ENCODE peak calls at places on chromosomes 12 and 14, in five cellular contexts. One of them, this sample, is unnamed.

GRCh38 chr14:101914083-101914482 is 50.3 kb upstream of the DYNC1H1 start:
- DNase-seq in GM20000: no peak
- DNase-seq in CD4-positive, alpha-beta T cell: no peak
- DNase-seq in RWPE1: no peak
- DNase-seq in nephron progenitor cell: no peak
- DNase-seq in this sample: no peak

GRCh38 chr14:22886500-22887259 is 3.7 kb downstream of the REM2 start:
- DNase-seq in GM20000: peak; percentile 93
- DNase-seq in RWPE1: peak; percentile 77
- DNase-seq in nephron progenitor cell: peak; percentile 85
- DNase-seq in CD4-positive, alpha-beta T cell: peak; percentile 60
- DNase-seq in this sample: peak; percentile 42

GRCh38 chr14:88323520-88324199 is 591 bp upstream of the KCNK10 start:
- DNase-seq in nephron progenitor cell: peak; percentile 87
- DNase-seq in GM20000: peak; percentile 87
- DNase-seq in CD4-positive, alpha-beta T cell: no peak
- DNase-seq in RWPE1: no peak
- DNase-seq in this sample: peak; percentile 57

GRCh38 chr14:105168979-105169507 is 467 bp upstream of the JAG2 start:
- DNase-seq in nephron progenitor cell: peak; percentile 60
- DNase-seq in GM20000: no peak
- DNase-seq in RWPE1: no peak
- DNase-seq in CD4-positive, alpha-beta T cell: no peak
- DNase-seq in this sample: no peak

GRCh38 chr14:70882771-70883492 is 24.3 kb upstream of the PCNX1 start:
- DNase-seq in RWPE1: peak; percentile 59
- DNase-seq in GM20000: no peak
- DNase-seq in nephron progenitor cell: no peak
- DNase-seq in CD4-positive, alpha-beta T cell: no peak
- DNase-seq in this sample: no peak

GRCh38 chr12:93256258-93256969 is 121.3 kb upstream of the NUDT4 start:
- DNase-seq in GM20000: no peak
- DNase-seq in nephron progenitor cell: no peak
- DNase-seq in RWPE1: no peak
- DNase-seq in CD4-positive, alpha-beta T cell: no peak
- DNase-seq in this sample: no peak

GRCh38 chr12:132296063-132296462 is 33.3 kb downstream of the GALNT9 start:
- DNase-seq in CD4-positive, alpha-beta T cell: no peak
- DNase-seq in nephron progenitor cell: no peak
- DNase-seq in RWPE1: no peak
- DNase-seq in GM20000: no peak
- DNase-seq in this sample: no peak

GRCh38 chr12:132324173-132324572 is 5.2 kb downstream of the GALNT9 start:
- DNase-seq in CD4-positive, alpha-beta T cell: no peak
- DNase-seq in RWPE1: no peak
- DNase-seq in GM20000: no peak
- DNase-seq in nephron progenitor cell: no peak
- DNase-seq in this sample: no peak

GRCh38 chr14:103109789-103110415 is 13.4 kb upstream of the TNFAIP2 start:
- DNase-seq in nephron progenitor cell: peak; percentile 42
- DNase-seq in CD4-positive, alpha-beta T cell: no peak
- DNase-seq in RWPE1: no peak
- DNase-seq in GM20000: no peak
- DNase-seq in this sample: no peak

GRCh38 chr12:4911316-4911994 is 1.8 kb downstream of the KCNA1 start:
- DNase-seq in nephron progenitor cell: no peak
- DNase-seq in RWPE1: no peak
- DNase-seq in GM20000: no peak
- DNase-seq in CD4-positive, alpha-beta T cell: no peak
- DNase-seq in this sample: no peak

GRCh38 chr14:55964081-55964480 is 154.1 kb upstream of the PELI2 start:
- DNase-seq in CD4-positive, alpha-beta T cell: no peak
- DNase-seq in GM20000: no peak
- DNase-seq in RWPE1: no peak
- DNase-seq in nephron progenitor cell: no peak
- DNase-seq in this sample: no peak

GRCh38 chr14:61451491-61451890 is 130.1 kb downstream of the PRKCH start:
- DNase-seq in RWPE1: no peak
- DNase-seq in nephron progenitor cell: no peak
- DNase-seq in CD4-positive, alpha-beta T cell: no peak
- DNase-seq in GM20000: no peak
- DNase-seq in this sample: no peak

GRCh38 chr12:104672501-104673265 is 215.9 kb downstream of the CHST11 start:
- DNase-seq in RWPE1: peak; percentile 20
- DNase-seq in nephron progenitor cell: no peak
- DNase-seq in GM20000: no peak
- DNase-seq in CD4-positive, alpha-beta T cell: no peak
- DNase-seq in this sample: no peak

GRCh38 chr12:109739747-109740693 is 26.4 kb downstream of the FAM222A start:
- DNase-seq in nephron progenitor cell: peak; percentile 32
- DNase-seq in RWPE1: no peak
- DNase-seq in GM20000: no peak
- DNase-seq in CD4-positive, alpha-beta T cell: no peak
- DNase-seq in this sample: peak; percentile 9
- TF ChIP-seq CTCF in nephron progenitor cell: no peak
- TF ChIP-seq CTCF in RWPE1: no peak
- TF ChIP-seq CTCF in GM20000: no peak
- TF ChIP-seq CTCF in CD4-positive, alpha-beta T cell: no peak
- TF ChIP-seq CTCF in this sample: no peak

DNA sequence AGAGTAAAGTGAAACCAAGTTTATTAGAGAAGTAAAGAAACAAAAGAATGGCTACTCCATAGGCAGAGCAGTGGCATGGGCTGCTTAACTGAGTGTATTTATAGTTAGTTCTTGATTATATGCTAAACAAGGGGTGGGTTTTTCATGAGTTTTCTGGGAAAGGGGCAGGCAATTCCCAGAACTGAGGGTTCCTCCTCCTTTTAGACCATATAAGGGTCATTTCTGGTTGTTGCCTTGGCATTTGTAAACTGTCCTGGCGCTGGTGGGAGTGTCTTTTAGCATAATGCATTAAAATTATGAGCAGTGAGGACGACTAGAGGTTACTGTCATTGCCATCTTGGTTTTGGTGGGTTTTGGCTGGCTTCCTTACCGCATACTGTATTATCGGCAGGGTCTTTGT is 40.1 kb downstream of the CCDC60 start:
- DNase-seq in nephron progenitor cell: no peak
- DNase-seq in CD4-positive, alpha-beta T cell: no peak
- DNase-seq in RWPE1: no peak
- DNase-seq in GM20000: no peak
- DNase-seq in this sample: no peak
- TF ChIP-seq CTCF in nephron progenitor cell: no peak
- TF ChIP-seq CTCF in CD4-positive, alpha-beta T cell: no peak
- TF ChIP-seq CTCF in RWPE1: no peak
- TF ChIP-seq CTCF in GM20000: no peak
- TF ChIP-seq CTCF in this sample: no peak

DNA sequence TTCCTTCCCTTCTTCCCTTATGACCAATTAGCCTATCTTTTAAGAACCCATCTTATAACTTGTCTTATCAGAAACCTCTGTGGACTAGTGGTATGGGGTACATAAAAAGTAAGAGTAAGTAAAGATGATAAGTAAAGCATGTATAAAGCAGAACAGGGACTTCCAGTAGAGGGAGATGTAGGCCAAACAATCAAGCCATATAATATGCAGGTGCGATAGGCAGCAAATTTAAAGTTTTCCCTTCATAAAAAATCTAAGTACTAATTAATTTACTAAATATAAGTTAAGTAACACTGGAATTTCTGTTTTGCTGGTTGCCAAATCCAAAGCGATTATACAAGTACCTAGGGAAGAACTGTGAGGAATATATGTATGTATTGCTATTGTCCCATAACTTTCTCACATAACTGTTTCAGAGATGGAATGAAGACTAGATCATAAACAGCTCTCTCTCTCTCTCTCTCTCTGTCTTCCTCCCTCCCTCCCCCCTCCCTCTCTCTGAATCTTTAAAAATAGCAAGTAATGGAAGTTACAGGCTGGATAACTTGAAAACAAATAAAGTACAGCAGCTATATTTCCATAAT is 25.7 kb downstream of the METTL25 start:
- DNase-seq in CD4-positive, alpha-beta T cell: no peak
- DNase-seq in GM20000: no peak
- DNase-seq in nephron progenitor cell: no peak
- DNase-seq in RWPE1: peak; percentile 26
- DNase-seq in this sample: no peak
- TF ChIP-seq CTCF in CD4-positive, alpha-beta T cell: no peak
- TF ChIP-seq CTCF in GM20000: no peak
- TF ChIP-seq CTCF in nephron progenitor cell: no peak
- TF ChIP-seq CTCF in RWPE1: peak; percentile 34
- TF ChIP-seq CTCF in this sample: peak; percentile 29

GRCh38 chr12:91397866-91398532 is 215.4 kb upstream of the DCN start:
- DNase-seq in nephron progenitor cell: no peak
- DNase-seq in RWPE1: no peak
- DNase-seq in CD4-positive, alpha-beta T cell: no peak
- DNase-seq in GM20000: no peak
- DNase-seq in this sample: no peak

GRCh38 chr12:91394903-91395302 is 212.3 kb upstream of the DCN start:
- DNase-seq in RWPE1: no peak
- DNase-seq in GM20000: no peak
- DNase-seq in nephron progenitor cell: no peak
- DNase-seq in CD4-positive, alpha-beta T cell: no peak
- DNase-seq in this sample: no peak

GRCh38 chr12:91400249-91400648 is 217.6 kb upstream of the DCN start:
- DNase-seq in CD4-positive, alpha-beta T cell: no peak
- DNase-seq in RWPE1: no peak
- DNase-seq in nephron progenitor cell: no peak
- DNase-seq in GM20000: no peak
- DNase-seq in this sample: no peak

GRCh38 chr12:91396296-91396695 is 213.7 kb upstream of the DCN start:
- DNase-seq in GM20000: no peak
- DNase-seq in nephron progenitor cell: no peak
- DNase-seq in CD4-positive, alpha-beta T cell: no peak
- DNase-seq in RWPE1: no peak
- DNase-seq in this sample: no peak

GRCh38 chr12:91395628-91396027 is 213.0 kb upstream of the DCN start:
- DNase-seq in GM20000: no peak
- DNase-seq in RWPE1: no peak
- DNase-seq in CD4-positive, alpha-beta T cell: no peak
- DNase-seq in nephron progenitor cell: no peak
- DNase-seq in this sample: no peak
- TF ChIP-seq CTCF in GM20000: no peak
- TF ChIP-seq CTCF in RWPE1: no peak
- TF ChIP-seq CTCF in CD4-positive, alpha-beta T cell: no peak
- TF ChIP-seq CTCF in nephron progenitor cell: no peak
- TF ChIP-seq CTCF in this sample: no peak

DNA sequence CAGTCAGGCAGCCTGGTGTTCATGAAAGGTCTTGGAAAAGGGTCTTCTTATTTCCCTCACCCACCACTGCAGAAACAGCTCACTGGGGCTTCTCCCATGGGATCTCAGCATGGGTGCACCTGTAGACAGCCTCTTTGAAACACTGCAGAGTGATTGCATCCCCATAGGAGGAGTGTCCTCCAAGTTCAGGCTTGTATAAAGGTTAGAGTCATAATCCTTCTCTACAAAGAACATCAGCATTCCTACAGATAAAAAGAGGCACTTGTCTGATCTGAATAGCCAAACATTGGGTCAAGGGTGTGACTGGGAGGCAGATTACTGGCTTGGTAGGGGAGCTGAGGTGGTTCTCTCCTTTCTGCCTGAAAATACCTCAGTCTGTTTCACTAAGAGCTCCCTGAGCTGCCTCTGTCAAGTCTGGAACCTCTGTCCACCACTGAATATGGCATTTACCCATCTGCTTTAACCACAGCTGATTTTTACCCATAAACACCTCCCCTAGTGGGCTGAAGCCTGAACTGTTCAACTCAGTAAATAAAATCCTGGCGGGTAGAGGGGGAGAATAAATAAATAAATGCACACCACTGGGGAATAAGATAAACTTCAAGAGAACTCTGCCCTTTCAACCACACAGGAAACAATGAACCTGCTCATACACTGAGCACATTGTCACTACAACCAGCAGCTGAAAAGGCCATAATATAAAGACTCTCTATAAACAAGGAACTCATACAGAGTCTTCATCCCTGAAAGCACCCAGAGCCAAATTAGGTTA is 120.7 kb upstream of the SCAF11 start:
- DNase-seq in nephron progenitor cell: no peak
- DNase-seq in GM20000: no peak
- DNase-seq in RWPE1: no peak
- DNase-seq in CD4-positive, alpha-beta T cell: no peak
- DNase-seq in this sample: no peak
- TF ChIP-seq CTCF in nephron progenitor cell: no peak
- TF ChIP-seq CTCF in GM20000: no peak
- TF ChIP-seq CTCF in RWPE1: no peak
- TF ChIP-seq CTCF in CD4-positive, alpha-beta T cell: no peak
- TF ChIP-seq CTCF in this sample: no peak

DNA sequence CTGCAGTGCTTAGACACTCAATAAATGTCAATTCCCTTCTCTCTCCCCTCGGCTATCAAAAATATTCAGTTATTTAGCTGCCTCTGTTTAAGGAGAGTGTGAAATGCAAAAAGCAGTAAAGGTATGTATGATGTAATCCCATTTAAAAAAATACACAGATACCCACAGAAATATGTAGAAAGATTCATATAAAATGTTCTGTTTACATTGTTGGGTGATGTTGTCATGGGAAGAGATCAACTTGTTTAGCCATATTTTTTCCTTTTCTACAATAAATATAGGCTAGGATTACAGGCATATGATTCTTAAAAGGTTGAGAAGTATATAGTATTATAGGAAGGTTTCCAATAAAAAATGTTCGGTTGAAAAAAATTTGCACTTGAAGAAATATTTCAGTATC is 7.8 kb downstream of the PPP2R3C start:
- DNase-seq in RWPE1: no peak
- DNase-seq in GM20000: no peak
- DNase-seq in CD4-positive, alpha-beta T cell: no peak
- DNase-seq in nephron progenitor cell: no peak
- DNase-seq in this sample: no peak
- TF ChIP-seq CTCF in RWPE1: no peak
- TF ChIP-seq CTCF in GM20000: no peak
- TF ChIP-seq CTCF in CD4-positive, alpha-beta T cell: no peak
- TF ChIP-seq CTCF in nephron progenitor cell: no peak
- TF ChIP-seq CTCF in this sample: no peak